ENCODE peak calls at places on chromosomes 7 and 10, in five cellular contexts. R, B, K, E and J are unnamed samples.
A peak's percentile ranks its signal among the peaks of the same experiment; 100 is the strongest.

GRCh38 chr7:103073989-103074518 is 542 bp downstream of the FBXL13 start:
- DNase-seq in E (no peak), K (no peak), B (no peak), R (no peak), J (no peak)

GRCh38 chr7:99679400-99680191 is at the start of gene CYP3A5:
- DNase-seq in K (peak; percentile 37), R (no peak), E (peak; percentile 27), B (no peak), J (no peak)

GRCh38 chr10:31136951-31137885 is 105.6 kb upstream of the ZNF438 start:
- DNase-seq in E (no peak), R (peak; percentile 46), K (no peak), B (no peak), J (no peak)

GRCh38 chr7:141160246-141160855 is 86.5 kb downstream of the TMEM178B start:
- DNase-seq in K (no peak), R (no peak), E (no peak), B (no peak), J (no peak)

GRCh38 chr10:119302172-119302571 is 94.8 kb downstream of the GRK5 start:
- DNase-seq in B (no peak), E (no peak), R (no peak), K (no peak), J (no peak)

GRCh38 chr10:21754410-21755011 is 220.5 kb downstream of the MLLT10 start:
- DNase-seq in K (no peak), B (no peak), E (no peak), R (peak; percentile 12), J (no peak)

GRCh38 chr7:105800442-105800841 is 76.0 kb downstream of the ATXN7L1 start:
- DNase-seq in K (no peak), E (no peak), B (no peak), R (peak; percentile 26), J (no peak)

GRCh38 chr10:71268751-71269150 is 50.3 kb upstream of the SLC29A3 start:
- DNase-seq in B (no peak), R (no peak), E (no peak), K (no peak), J (no peak)

GRCh38 chr7:2613926-2614613 is 17.7 kb upstream of the TTYH3 start:
- DNase-seq in K (no peak), E (no peak), R (peak; percentile 72), B (no peak), J (no peak)

GRCh38 chr7:816751-817671 is 15.3 kb upstream of the SUN1 start:
- DNase-seq in B (peak; percentile 56), E (no peak), K (peak; percentile 42), R (peak; percentile 20), J (no peak)

GRCh38 chr10:5494611-5495010 is 4.8 kb downstream of the CALML5 start:
- DNase-seq in K (no peak), E (no peak), B (no peak), R (no peak), J (no peak)

GRCh38 chr10:3482200-3482993 is 302.6 kb downstream of the KLF6 start:
- DNase-seq in B (no peak), E (peak; percentile 94), K (peak; percentile 68), R (peak; percentile 91), J (peak; percentile 64)

GRCh38 chr10:70655316-70655715 is 17.0 kb upstream of the ADAMTS14 start:
- DNase-seq in E (no peak), R (no peak), B (no peak), K (no peak), J (no peak)

GRCh38 chr10:16967866-16968721 is 150.9 kb upstream of the RSU1 start:
- DNase-seq in R (peak; percentile 87), E (peak; percentile 22), B (no peak), K (peak; percentile 47), J (no peak)

GRCh38 chr10:96292971-96293909 is 11.0 kb upstream of the DNTT start:
- DNase-seq in B (peak; percentile 77), R (peak; percentile 58), K (no peak), E (no peak), J (peak; percentile 7)

GRCh38 chr10:43137701-43137970 is 609 bp upstream of the CSGALNACT2 start:
- DNase-seq in K (peak; percentile 43), B (peak; percentile 31), E (no peak), R (peak; percentile 76), J (peak; percentile 39)

GRCh38 chr7:74183653-74184450 is 9.7 kb downstream of the EIF4H start:
- DNase-seq in B (no peak), K (peak; percentile 43), R (no peak), E (no peak), J (no peak)
- TF ChIP-seq CTCF in B (peak; percentile 37), K (no peak), R (peak; percentile 29), E (peak; percentile 63), J (peak; percentile 4)

GRCh38 chr10:85792533-85792858 is 574.1 kb downstream of the GRID1 start:
- DNase-seq in E (no peak), R (no peak), K (no peak), B (no peak), J (no peak)

GRCh38 chr10:85794553-85794952 is 572.0 kb downstream of the GRID1 start:
- DNase-seq in E (no peak), K (no peak), R (no peak), B (no peak), J (no peak)

GRCh38 chr10:85790155-85790789 is 576.3 kb downstream of the GRID1 start:
- DNase-seq in R (no peak), E (no peak), B (no peak), K (no peak), J (no peak)

GRCh38 chr10:85789125-85789524 is 577.5 kb downstream of the GRID1 start:
- DNase-seq in B (no peak), E (no peak), K (no peak), R (no peak), J (no peak)

DNA sequence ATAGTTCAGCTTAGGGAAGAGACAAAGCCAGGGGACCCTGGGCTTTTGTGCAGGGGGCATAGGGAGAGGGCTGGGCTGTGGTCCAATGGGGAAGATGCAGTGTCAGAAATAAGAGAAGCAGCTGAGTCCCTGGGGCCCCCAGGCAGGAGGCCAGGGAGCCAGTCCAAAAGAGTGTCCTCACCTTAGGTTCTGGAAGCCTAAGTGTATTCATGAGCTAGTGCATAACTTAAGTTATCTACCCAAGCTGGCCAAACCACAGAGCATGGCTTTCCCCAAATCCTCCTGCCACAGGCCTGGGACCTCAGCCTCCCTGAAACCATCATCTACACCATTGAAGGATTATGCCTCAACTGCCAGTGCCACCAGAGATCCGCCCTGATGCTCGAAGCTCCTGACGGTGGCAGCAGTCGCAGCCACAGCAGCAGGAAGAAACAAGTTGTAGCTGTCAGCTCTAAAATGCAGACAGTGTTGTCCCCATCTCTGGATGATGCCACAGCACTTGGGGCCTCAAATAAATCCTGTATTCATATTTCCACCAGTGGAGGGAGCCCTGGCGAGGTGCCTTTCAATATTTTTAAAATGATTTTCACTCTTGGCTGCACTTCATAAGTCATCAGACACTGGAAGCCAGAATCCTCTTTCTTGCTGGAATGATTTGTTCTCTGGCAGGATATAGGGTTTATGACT is 574.6 kb downstream of the GRID1 start:
- DNase-seq in E (no peak), B (no peak), R (peak; percentile 8), K (peak; percentile 6), J (no peak)
- TF ChIP-seq CTCF in E (peak; percentile 49), B (no peak), R (no peak), K (no peak), J (no peak)

GRCh38 chr10:47031251-47031952 is 120.2 kb downstream of the PTPN20 start:
- DNase-seq in B (no peak), R (no peak), K (no peak), E (no peak), J (no peak)
- TF ChIP-seq CTCF in B (no peak), R (no peak), K (no peak), E (peak; percentile 35), J (peak; percentile 5)

DNA sequence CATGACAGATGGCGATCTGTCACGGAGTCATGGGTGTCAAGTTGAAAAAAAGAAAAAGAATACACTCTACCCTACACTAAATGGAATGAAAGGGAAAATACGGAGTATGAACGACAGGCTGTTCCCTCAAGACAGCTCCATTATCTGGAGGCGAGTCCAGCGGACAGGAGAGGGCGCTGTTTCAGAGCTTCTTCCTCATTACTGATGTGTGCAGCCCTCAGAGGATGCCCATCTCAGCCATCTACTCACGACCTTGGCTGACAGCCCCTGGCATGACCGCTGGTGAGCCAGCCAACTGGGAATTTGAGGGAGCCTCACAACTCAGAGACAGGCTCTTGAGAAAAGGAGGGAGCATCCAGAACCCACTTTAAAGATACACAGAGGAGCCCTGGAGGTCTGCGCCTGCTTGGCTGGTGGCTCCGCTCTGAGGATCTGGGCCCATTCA is 49.6 kb upstream of the SMNDC1 start:
- DNase-seq in E (peak; percentile 66), B (peak; percentile 91), R (peak; percentile 85), K (peak; percentile 72), J (peak; percentile 56)
- TF ChIP-seq CTCF in E (peak; percentile 95), B (peak; percentile 90), R (peak; percentile 81), K (peak; percentile 33), J (peak; percentile 81)

DNA sequence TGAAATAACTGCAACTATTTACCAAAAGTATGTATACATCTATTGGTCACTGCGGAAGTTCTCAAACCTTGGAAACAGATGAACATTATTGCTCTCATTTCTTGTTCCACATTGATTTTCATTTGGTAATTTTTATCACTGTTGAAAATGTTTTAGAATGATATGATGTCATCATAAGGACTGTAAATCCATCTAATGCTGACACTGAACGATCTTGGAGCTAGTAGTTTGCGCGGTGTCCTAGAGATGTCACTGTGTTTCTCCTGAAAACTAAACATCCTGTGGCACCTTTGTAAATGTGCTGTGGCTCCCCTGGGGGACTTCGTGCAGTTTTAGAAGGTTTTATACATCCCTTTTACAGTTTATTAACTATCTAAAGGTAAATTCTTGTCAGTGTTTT is 73.5 kb downstream of the DNAJB9 start:
- DNase-seq in B (no peak), K (no peak), E (no peak), R (no peak), J (no peak)
- TF ChIP-seq CTCF in B (no peak), K (no peak), E (no peak), R (no peak), J (no peak)

GRCh38 chr7:17971392-17971791 is 31.1 kb upstream of the SNX13 start:
- DNase-seq in B (no peak), K (no peak), R (peak; percentile 59), E (no peak), J (no peak)
- TF ChIP-seq CTCF in B (no peak), K (peak; percentile 12), R (no peak), E (peak; percentile 41), J (peak; percentile 16)

DNA sequence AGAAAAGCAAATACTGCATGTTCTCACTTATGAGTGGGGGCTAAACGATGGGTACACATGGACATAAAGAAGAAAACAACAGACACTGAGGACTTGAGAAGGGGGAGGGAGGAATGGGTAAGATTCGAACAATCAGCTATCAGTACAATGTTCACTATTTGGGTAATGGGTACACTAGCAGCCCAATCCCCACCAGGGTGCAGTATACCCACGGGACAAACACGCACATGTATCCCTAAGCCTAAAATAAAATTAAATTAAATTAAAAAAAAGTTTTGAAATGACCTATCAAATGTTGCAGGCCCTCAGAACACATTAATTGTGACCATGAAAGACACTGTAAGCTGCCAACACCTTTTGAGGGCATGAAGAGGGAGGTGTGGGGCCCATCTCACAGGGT is 316.0 kb downstream of the WDR37 start:
- DNase-seq in R (no peak), K (no peak), E (no peak), B (no peak), J (no peak)
- TF ChIP-seq CTCF in R (no peak), K (no peak), E (peak; percentile 25), B (no peak), J (no peak)